ENCODE peak calls at places on chromosomes 16 and 17, in ten cellular contexts. E, X, V, Q, D, K, I, O, A and G are unnamed samples.

GRCh38 chr17:55420776-55421178 is 858 bp downstream of the MMD start:
- DNase-seq in E (no peak), V (peak), O (peak), D (peak), K (peak), I (peak), A (peak), Q (peak), X (peak), G (peak)

GRCh38 chr16:80948886-80949502 is 57.7 kb downstream of the CMC2 start:
- DNase-seq in E (no peak), A (peak), Q (no peak), X (no peak), K (peak), D (peak), O (peak), V (peak), I (no peak), G (no peak)

GRCh38 chr16:49354101-49354500 is 19.5 kb upstream of the C16orf78 start:
- DNase-seq in O (no peak), D (no peak), E (no peak), X (no peak), Q (no peak), K (no peak), I (no peak), A (no peak), V (no peak), G (no peak)

GRCh38 chr17:39576187-39576586 is 31.5 kb downstream of the NEUROD2 start:
- DNase-seq in V (peak), E (no peak), A (no peak), Q (no peak), D (no peak), X (no peak), O (peak), I (no peak), K (no peak), G (peak)

GRCh38 chr16:56603589-56603988 is 4.8 kb upstream of the MT2A start:
- DNase-seq in D (peak), Q (peak), K (peak), V (peak), O (peak), I (no peak), A (peak), E (no peak), X (peak), G (peak)

GRCh38 chr16:75087040-75087979 is 29.3 kb downstream of the LDHD start:
- DNase-seq in Q (no peak), K (no peak), O (peak), E (no peak), I (no peak), V (peak), D (no peak), A (no peak), X (peak), G (no peak)

GRCh38 chr17:55842405-55843158 is 91.7 kb downstream of the PCTP start:
- DNase-seq in X (no peak), V (no peak), K (no peak), E (no peak), D (no peak), O (no peak), I (no peak), A (no peak), Q (no peak), G (no peak)

GRCh38 chr16:48611329-48612137 is 1.6 kb upstream of the N4BP1 start:
- DNase-seq in D (no peak), E (no peak), V (peak), I (peak), X (peak), O (no peak), A (no peak), Q (peak), K (no peak), G (peak)

GRCh38 chr17:46009681-46010596 is 10.9 kb downstream of the STH start:
- DNase-seq in O (peak), A (no peak), D (no peak), K (no peak), Q (no peak), V (peak), I (no peak), E (no peak), X (no peak), G (no peak)

GRCh38 chr17:77606865-77607210 is 351.7 kb upstream of the TNRC6C start:
- DNase-seq in A (no peak), V (no peak), K (no peak), D (no peak), O (no peak), X (no peak), I (no peak), E (no peak), Q (no peak), G (no peak)

GRCh38 chr16:78813917-78814316 is 714.5 kb downstream of the WWOX start:
- DNase-seq in E (no peak), D (no peak), Q (no peak), O (no peak), X (no peak), V (no peak), I (no peak), A (no peak), K (no peak), G (no peak)

GRCh38 chr17:7327056-7327455 is 2.1 kb downstream of the NEURL4 start:
- DNase-seq in A (no peak), Q (no peak), O (no peak), D (no peak), K (no peak), V (no peak), X (no peak), E (no peak), I (no peak), G (no peak)

GRCh38 chr17:20174588-20175265 is 165.6 kb downstream of the SPECC1 start:
- DNase-seq in X (no peak), K (no peak), V (no peak), I (no peak), O (peak), D (peak), E (no peak), A (no peak), Q (peak), G (peak)

GRCh38 chr17:52207786-52208185 is 49.3 kb upstream of the CA10 start:
- DNase-seq in A (no peak), V (no peak), E (no peak), I (no peak), O (no peak), Q (no peak), D (no peak), K (no peak), X (no peak), G (no peak)